ENCODE peak calls at places on chromosomes 6 and 20, in four cellular contexts. S, I, Z and J are unnamed samples.

GRCh38 chr6:20006039-20006438 is 168.9 kb downstream of the ID4 start:
- ATAC-seq in S (no peak), I (no peak), Z (no peak), J (no peak)

GRCh38 chr6:127121637-127121960 is 3.1 kb downstream of the RSPO3 start:
- ATAC-seq in I (no peak), Z (no peak), S (no peak), J (no peak)

GRCh38 chr6:118810420-118811027 is 83.4 kb upstream of the ASF1A start:
- ATAC-seq in S (peak), I (peak), Z (peak), J (peak)

GRCh38 chr6:33975631-33976424 is 170.1 kb downstream of the GRM4 start:
- ATAC-seq in I (no peak), Z (no peak), S (no peak), J (no peak)

GRCh38 chr6:108203189-108204119 is 37.6 kb downstream of the NR2E1 start:
- ATAC-seq in I (no peak), Z (no peak), S (no peak), J (peak)

GRCh38 chr20:44618318-44618731 is 33.2 kb downstream of the ADA start:
- ATAC-seq in Z (no peak), S (no peak), I (no peak), J (no peak)

GRCh38 chr20:58870293-58871014 is 17.9 kb downstream of the GNAS start:
- ATAC-seq in I (peak), Z (peak), S (peak), J (peak)

GRCh38 chr20:25600632-25601031 is 15.3 kb upstream of the NINL start:
- ATAC-seq in Z (no peak), I (no peak), S (no peak), J (no peak)

GRCh38 chr20:47704746-47705496 is 80.4 kb downstream of the SULF2 start:
- ATAC-seq in I (peak), S (peak), Z (no peak), J (peak)

GRCh38 chr6:144566868-144567615 is 281.9 kb downstream of the UTRN start:
- ATAC-seq in S (no peak), Z (no peak), I (no peak), J (no peak)

GRCh38 chr6:11515773-11516172 is 21.8 kb upstream of the TMEM170B start:
- ATAC-seq in S (no peak), I (no peak), Z (no peak), J (no peak)

GRCh38 chr6:32819729-32820128 is 2.9 kb upstream of the HLA-DOB start:
- ATAC-seq in I (no peak), S (no peak), Z (no peak), J (peak)

GRCh38 chr20:4962257-4962855 is 39.0 kb downstream of the SLC23A2 start:
- ATAC-seq in S (no peak), Z (no peak), I (no peak), J (peak)